ENCODE peak calls at places on chromosomes 6 and 20, in four cellular contexts. N is GM12878, G is HCT116, C is PC-9. O is an unnamed sample.

GRCh38 chr6:128487055-128487454 is 33.3 kb downstream of the PTPRK start:
- DNase-seq in N (no peak), G (no peak), C (no peak), O (no peak)

GRCh38 chr20:47686545-47686944 is 98.7 kb downstream of the SULF2 start:
- DNase-seq in N (no peak), G (no peak), C (no peak), O (no peak)

GRCh38 chr6:110520188-110520956 is 44.0 kb upstream of the SLC22A16 start:
- DNase-seq in N (no peak), G (no peak), C (no peak), O (no peak)

GRCh38 chr6:170572704-170573466 is 11.6 kb downstream of the PDCD2 start:
- DNase-seq in N (no peak), G (no peak), C (no peak), O (no peak)

GRCh38 chr20:13223731-13224130 is 2.7 kb downstream of the ISM1 start:
- DNase-seq in N (no peak), G (no peak), C (no peak), O (no peak)

GRCh38 chr6:129264480-129265045 is 381.6 kb downstream of the LAMA2 start:
- DNase-seq in N (no peak), G (no peak), C (no peak), O (no peak)

GRCh38 chr20:4234128-4234527 is 218.8 kb upstream of the RNF24 start:
- DNase-seq in N (no peak), G (no peak), C (no peak), O (no peak)

GRCh38 chr6:169801396-169802160 is 50.2 kb downstream of the ERMARD start:
- DNase-seq in N (no peak), G (no peak), C (no peak), O (no peak)

GRCh38 chr6:152112503-152113261 is 305.2 kb downstream of the ESR1 start:
- DNase-seq in N (no peak), G (no peak), C (no peak), O (no peak)

GRCh38 chr6:73234732-73235131 is 9.4 kb upstream of the KHDC1L start:
- DNase-seq in N (no peak), G (no peak), C (peak), O (no peak)

GRCh38 chr20:58312836-58313235 is 3.3 kb downstream of the RAB22A start:
- DNase-seq in N (no peak), G (no peak), C (no peak), O (no peak)

GRCh38 chr6:29750709-29751108 is 27.5 kb downstream of the HLA-F start:
- DNase-seq in N (no peak), G (no peak), C (no peak), O (no peak)

GRCh38 chr6:4776967-4777925 is 1.0 kb downstream of the CDYL start:
- DNase-seq in N (no peak), G (no peak), C (no peak), O (no peak)

GRCh38 chr20:45919536-45919933 is 7.6 kb upstream of the PLTP start:
- DNase-seq in N (no peak), G (no peak), C (no peak), O (no peak)

GRCh38 chr6:136401749-136402148 is 112.1 kb upstream of the BCLAF1 start:
- DNase-seq in N (no peak), G (peak), C (no peak), O (no peak)

GRCh38 chr6:107894821-107895396 is 63.1 kb downstream of the SEC63 start:
- DNase-seq in N (peak), G (no peak), C (peak), O (no peak)

GRCh38 chr20:61756966-61757677 is 308.6 kb downstream of the TAF4 start:
- DNase-seq in N (no peak), G (no peak), C (no peak), O (no peak)

GRCh38 chr6:166602928-166603690 is 16.6 kb upstream of the RAMACL start:
- DNase-seq in N (no peak), G (no peak), C (no peak), O (no peak)

GRCh38 chr6:38027685-38028373 is 208.3 kb downstream of the ZFAND3 start:
- DNase-seq in N (no peak), G (no peak), C (no peak), O (no peak)

GRCh38 chr6:43769526-43770416 is at the start of gene VEGFA:
- DNase-seq in N (peak), G (peak), C (peak), O (peak)

GRCh38 chr6:142846883-142847287 is 98.1 kb downstream of the HIVEP2 start:
- DNase-seq in N (no peak), G (no peak), C (peak), O (no peak)

GRCh38 chr6:36292170-36292569 is 22.3 kb downstream of the PNPLA1 start:
- DNase-seq in N (no peak), G (no peak), C (no peak), O (no peak)

GRCh38 chr6:36290668-36291620 is 21.1 kb downstream of the PNPLA1 start:
- DNase-seq in N (no peak), G (peak), C (peak), O (no peak)

GRCh38 chr6:36286858-36287257 is 17.0 kb downstream of the PNPLA1 start:
- DNase-seq in N (no peak), G (no peak), C (no peak), O (no peak)

GRCh38 chr6:36285797-36286196 is 15.9 kb downstream of the PNPLA1 start:
- DNase-seq in N (no peak), G (no peak), C (no peak), O (no peak)

GRCh38 chr6:36289281-36290018 is 19.6 kb downstream of the PNPLA1 start:
- DNase-seq in N (no peak), G (peak), C (peak), O (no peak)
- TF ChIP-seq EZH2 in N (no peak), G (no peak), C (no peak), O (no peak)

DNA sequence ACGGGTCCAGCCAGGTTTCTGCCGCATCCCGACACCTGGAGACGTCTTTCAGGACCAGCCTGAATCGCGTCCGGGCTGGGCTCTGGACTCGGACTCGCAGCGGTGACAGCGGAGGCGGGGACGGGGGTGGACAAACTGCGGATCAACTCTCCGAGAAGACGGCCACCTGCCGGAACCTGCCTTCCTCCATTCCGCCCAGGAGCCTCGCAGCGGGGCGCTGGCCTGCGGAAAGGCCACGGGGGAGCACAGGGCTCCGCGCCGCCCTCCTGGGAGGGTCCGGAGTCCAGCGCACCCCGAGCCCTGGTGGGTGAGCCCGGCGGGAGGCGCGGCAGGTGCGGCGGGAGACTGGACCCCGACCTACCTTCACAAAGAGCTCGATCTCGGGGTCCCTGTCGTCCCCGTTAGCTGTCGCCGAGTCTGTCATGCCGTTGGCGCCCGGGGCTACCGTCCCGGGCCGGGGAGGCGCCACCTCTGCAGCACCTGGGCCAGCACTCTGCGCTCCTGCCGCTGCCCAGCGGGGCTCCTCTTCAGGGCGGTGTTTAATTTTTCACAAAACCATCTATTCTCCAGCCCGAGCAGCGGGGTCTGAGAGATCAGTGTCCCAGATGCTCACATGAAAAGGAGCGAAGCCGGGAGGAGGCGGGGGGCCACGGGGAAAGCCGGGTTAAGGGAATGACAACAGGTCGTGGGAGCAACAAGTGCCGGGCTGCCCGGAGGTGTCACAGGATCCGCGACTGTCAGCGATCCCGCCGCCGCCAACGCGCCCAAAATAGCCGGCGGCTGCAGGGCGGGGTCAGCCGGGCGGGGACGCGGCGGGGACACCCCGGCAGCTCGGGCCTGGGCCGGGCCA is at the start of gene CLIC5:
- DNase-seq in N (no peak), G (no peak), C (no peak), O (no peak)
- TF ChIP-seq EZH2 in N (no peak), G (no peak), C (peak), O (no peak)

DNA sequence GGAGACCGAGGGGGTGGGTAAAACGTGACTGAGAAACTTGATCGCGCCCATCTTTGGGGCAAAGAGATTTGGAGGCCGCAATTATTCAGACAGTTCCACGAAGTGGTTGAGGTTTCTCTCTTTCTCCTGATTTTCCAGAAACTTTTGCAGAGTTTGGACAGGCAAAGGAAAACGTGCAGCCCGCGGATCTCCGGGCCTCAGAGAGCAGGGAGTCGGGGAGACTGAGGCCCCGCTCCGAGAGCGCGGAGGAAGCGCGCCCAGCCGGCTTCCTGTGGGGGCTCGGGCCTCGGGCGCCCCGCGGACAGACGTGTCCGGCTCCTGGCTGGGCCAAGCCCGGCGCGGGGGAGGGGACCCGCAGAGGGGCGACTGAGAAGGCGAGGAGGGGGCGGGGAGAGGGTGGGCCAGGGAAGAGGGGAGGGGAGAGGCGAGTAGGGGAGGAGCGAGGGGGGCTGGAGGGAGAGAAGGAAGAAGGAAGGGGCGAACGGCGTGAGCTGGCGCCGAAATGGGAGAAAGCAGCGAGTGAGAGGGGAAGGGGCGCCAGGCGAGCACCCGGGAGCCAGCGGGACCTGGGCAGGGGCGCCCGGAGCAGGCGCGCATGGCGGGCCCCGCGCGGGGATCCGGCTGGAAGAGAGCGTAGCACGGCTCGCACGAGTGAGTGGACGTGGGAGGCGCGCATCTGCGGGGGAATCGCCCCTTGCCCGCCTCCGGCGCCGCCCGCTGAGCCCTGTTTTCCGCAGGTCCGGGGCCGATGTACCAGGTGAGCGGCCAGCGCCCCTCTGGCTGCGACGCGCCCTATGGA is at the start of gene MDFI:
- DNase-seq in N (no peak), G (no peak), C (no peak), O (no peak)
- TF ChIP-seq EZH2 in N (no peak), G (no peak), C (no peak), O (no peak)

DNA sequence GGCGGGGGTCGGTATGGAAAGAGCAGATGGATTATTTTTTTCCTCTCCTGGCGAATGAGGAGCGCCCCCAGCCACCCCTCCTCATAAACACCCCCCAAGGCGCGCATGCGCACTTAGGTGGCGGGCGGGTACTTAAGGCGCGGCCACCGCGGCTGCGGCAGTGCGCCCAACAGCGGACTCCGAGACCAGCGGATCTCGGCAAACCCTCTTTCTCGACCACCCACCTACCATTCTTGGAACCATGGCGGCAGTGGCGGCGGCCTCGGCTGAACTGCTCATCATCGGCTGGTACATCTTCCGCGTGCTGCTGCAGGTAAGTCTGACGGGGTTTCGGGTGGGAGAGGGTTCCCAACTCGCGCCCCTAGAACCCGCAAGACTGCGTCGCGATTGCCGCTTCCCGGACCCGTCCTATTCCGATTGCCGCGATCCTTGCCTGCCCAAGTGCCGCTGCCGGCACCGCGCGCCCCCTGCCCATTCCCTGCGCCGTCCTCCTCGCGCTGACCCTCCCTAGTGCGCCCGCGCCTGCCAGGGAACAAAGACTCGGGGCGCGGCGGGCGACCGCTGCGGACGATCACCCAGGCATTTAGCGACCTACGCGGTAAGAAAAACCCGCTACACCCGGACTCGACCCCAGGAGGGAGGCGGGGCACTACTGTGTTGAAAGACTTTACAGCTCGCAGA is at the start of gene NNAT:
- DNase-seq in N (no peak), G (no peak), C (no peak), O (no peak)
- TF ChIP-seq EZH2 in N (no peak), G (no peak), C (no peak), O (no peak)

O was measured in SK-N-MC.